ENCODE peak calls at places on chromosomes 12 and 14, in eight cellular contexts. X is AG09309, T is astrocyte, Q is NCI-H1092, U is HS-5, Z is OCI-LY7, V is ELF-1, D is uterus. B is an unnamed sample.

GRCh38 chr12:3231399-3231876 is 154.3 kb downstream of the TSPAN9 start:
- DNase-seq in X (no peak), T (peak), Q (peak), U (no peak), Z (no peak), V (no peak), D (no peak), B (no peak)

GRCh38 chr14:85549697-85550096 is 19.8 kb downstream of the FLRT2 start:
- DNase-seq in X (no peak), T (no peak), Q (no peak), U (no peak), Z (no peak), V (no peak), D (no peak), B (no peak)

GRCh38 chr12:77796775-77797174 is 33.9 kb upstream of the NAV3 start:
- DNase-seq in X (peak), T (peak), Q (no peak), U (no peak), Z (no peak), V (no peak), D (no peak), B (no peak)

GRCh38 chr14:57871487-57872080 is 5.7 kb upstream of the SLC35F4 start:
- DNase-seq in X (peak), T (peak), Q (peak), U (no peak), Z (peak), V (peak), D (no peak), B (no peak)

GRCh38 chr12:109393437-109394345 is 46.0 kb downstream of the MYO1H start:
- DNase-seq in X (peak), T (peak), Q (peak), U (peak), Z (peak), V (peak), D (peak), B (no peak)

GRCh38 chr12:68406134-68406576 is 74.0 kb upstream of the MDM1 start:
- DNase-seq in X (peak), T (peak), Q (no peak), U (no peak), Z (no peak), V (peak), D (peak), B (peak)

GRCh38 chr14:20568393-20568792 is 7.5 kb upstream of the RNASE9 start:
- DNase-seq in X (no peak), T (no peak), Q (no peak), U (no peak), Z (no peak), V (no peak), D (no peak), B (no peak)

GRCh38 chr14:36162267-36162666 is 14.3 kb downstream of the PTCSC3 start:
- DNase-seq in X (no peak), T (no peak), Q (no peak), U (no peak), Z (no peak), V (no peak), D (no peak), B (no peak)

GRCh38 chr14:80572666-80573065 is 361.4 kb upstream of the DIO2 start:
- DNase-seq in X (no peak), T (no peak), Q (no peak), U (no peak), Z (no peak), V (no peak), D (no peak), B (no peak)

GRCh38 chr12:22060261-22060660 is 14.2 kb downstream of the CMAS start:
- DNase-seq in X (no peak), T (no peak), Q (no peak), U (no peak), Z (no peak), V (no peak), D (no peak), B (no peak)

GRCh38 chr12:53550595-53550994 is 43.3 kb upstream of the NPFF start:
- DNase-seq in X (no peak), T (no peak), Q (no peak), U (no peak), Z (no peak), V (no peak), D (no peak), B (no peak)

GRCh38 chr12:90084018-90084417 is 375.4 kb upstream of the ATP2B1 start:
- DNase-seq in X (no peak), T (no peak), Q (no peak), U (no peak), Z (no peak), V (no peak), D (no peak), B (no peak)

GRCh38 chr12:126518596-126519200 is 1453.5 kb downstream of the AACS start:
- DNase-seq in X (no peak), T (peak), Q (no peak), U (peak), Z (no peak), V (no peak), D (no peak), B (no peak)

GRCh38 chr12:4270016-4270669 is 3.4 kb upstream of the CCND2 start:
- DNase-seq in X (no peak), T (no peak), Q (no peak), U (no peak), Z (no peak), V (peak), D (no peak), B (peak)

GRCh38 chr14:31492759-31493498 is 5.1 kb upstream of the GPR33 start:
- DNase-seq in X (no peak), T (no peak), Q (no peak), U (no peak), Z (peak), V (peak), D (no peak), B (no peak)

GRCh38 chr14:86712727-86713126 is 1182.8 kb downstream of the FLRT2 start:
- DNase-seq in X (no peak), T (no peak), Q (no peak), U (no peak), Z (no peak), V (peak), D (no peak), B (no peak)

GRCh38 chr12:77402726-77403125 is 337.4 kb upstream of the E2F7 start:
- DNase-seq in X (peak), T (peak), Q (peak), U (no peak), Z (no peak), V (no peak), D (no peak), B (no peak)

GRCh38 chr12:52277486-52278245 is 3.2 kb downstream of the KRT86 start:
- DNase-seq in X (no peak), T (no peak), Q (no peak), U (no peak), Z (no peak), V (no peak), D (no peak), B (no peak)